ENCODE peak calls at places on chromosomes 12 and 14, in five cellular contexts. One of them, this sample, is unnamed.

GRCh38 chr14:103931422-103931821 is 3.2 kb downstream of the TDRD9 start:
- DNase-seq in MM.1S: no peak
- DNase-seq in HFFc6: no peak
- DNase-seq in IMR-90: no peak
- DNase-seq in transverse colon: no peak
- DNase-seq in this sample: no peak

GRCh38 chr12:68290126-68290525 is 36.7 kb upstream of the IL22 start:
- DNase-seq in MM.1S: peak; percentile 75
- DNase-seq in IMR-90: no peak
- DNase-seq in transverse colon: no peak
- DNase-seq in HFFc6: peak; percentile 12
- DNase-seq in this sample: peak; percentile 13

GRCh38 chr12:7369274-7369729 is 65.4 kb downstream of the ACSM4 start:
- DNase-seq in transverse colon: no peak
- DNase-seq in HFFc6: peak; percentile 84
- DNase-seq in IMR-90: no peak
- DNase-seq in MM.1S: no peak
- DNase-seq in this sample: no peak

GRCh38 chr12:97568336-97569180 is 106.0 kb downstream of the RMST start:
- DNase-seq in MM.1S: no peak
- DNase-seq in IMR-90: no peak
- DNase-seq in HFFc6: no peak
- DNase-seq in transverse colon: no peak
- DNase-seq in this sample: no peak

GRCh38 chr12:116343331-116343884 is 65.9 kb upstream of the MED13L start:
- DNase-seq in HFFc6: no peak
- DNase-seq in IMR-90: no peak
- DNase-seq in transverse colon: no peak
- DNase-seq in MM.1S: no peak
- DNase-seq in this sample: no peak

GRCh38 chr12:87597114-87597513 is 432.1 kb downstream of the C12orf50 start:
- DNase-seq in transverse colon: no peak
- DNase-seq in HFFc6: no peak
- DNase-seq in MM.1S: no peak
- DNase-seq in IMR-90: no peak
- DNase-seq in this sample: no peak

GRCh38 chr12:14810167-14810952 is 3.6 kb downstream of the SMCO3 start:
- DNase-seq in MM.1S: peak; percentile 8
- DNase-seq in HFFc6: no peak
- DNase-seq in IMR-90: no peak
- DNase-seq in transverse colon: no peak
- DNase-seq in this sample: no peak

GRCh38 chr14:65832431-65833253 is 420.1 kb downstream of the FUT8 start:
- DNase-seq in HFFc6: no peak
- DNase-seq in transverse colon: no peak
- DNase-seq in IMR-90: peak; percentile 5
- DNase-seq in MM.1S: no peak
- DNase-seq in this sample: no peak

GRCh38 chr12:1436015-1436414 is 158.4 kb downstream of the FBXL14 start:
- DNase-seq in HFFc6: no peak
- DNase-seq in transverse colon: no peak
- DNase-seq in IMR-90: no peak
- DNase-seq in MM.1S: no peak
- DNase-seq in this sample: no peak

GRCh38 chr12:64099430-64099829 is 122.7 kb downstream of the KICS2 start:
- DNase-seq in transverse colon: no peak
- DNase-seq in HFFc6: peak; percentile 85
- DNase-seq in IMR-90: peak; percentile 96
- DNase-seq in MM.1S: no peak
- DNase-seq in this sample: no peak

GRCh38 chr14:103716091-103716801 is 636 bp downstream of the ZFYVE21 start:
- DNase-seq in MM.1S: peak; percentile 7
- DNase-seq in IMR-90: no peak
- DNase-seq in HFFc6: no peak
- DNase-seq in transverse colon: peak; percentile 60
- DNase-seq in this sample: peak; percentile 69

GRCh38 chr12:128133321-128134050 is 133.5 kb upstream of the TMEM132C start:
- DNase-seq in transverse colon: no peak
- DNase-seq in MM.1S: no peak
- DNase-seq in HFFc6: no peak
- DNase-seq in IMR-90: no peak
- DNase-seq in this sample: no peak

DNA sequence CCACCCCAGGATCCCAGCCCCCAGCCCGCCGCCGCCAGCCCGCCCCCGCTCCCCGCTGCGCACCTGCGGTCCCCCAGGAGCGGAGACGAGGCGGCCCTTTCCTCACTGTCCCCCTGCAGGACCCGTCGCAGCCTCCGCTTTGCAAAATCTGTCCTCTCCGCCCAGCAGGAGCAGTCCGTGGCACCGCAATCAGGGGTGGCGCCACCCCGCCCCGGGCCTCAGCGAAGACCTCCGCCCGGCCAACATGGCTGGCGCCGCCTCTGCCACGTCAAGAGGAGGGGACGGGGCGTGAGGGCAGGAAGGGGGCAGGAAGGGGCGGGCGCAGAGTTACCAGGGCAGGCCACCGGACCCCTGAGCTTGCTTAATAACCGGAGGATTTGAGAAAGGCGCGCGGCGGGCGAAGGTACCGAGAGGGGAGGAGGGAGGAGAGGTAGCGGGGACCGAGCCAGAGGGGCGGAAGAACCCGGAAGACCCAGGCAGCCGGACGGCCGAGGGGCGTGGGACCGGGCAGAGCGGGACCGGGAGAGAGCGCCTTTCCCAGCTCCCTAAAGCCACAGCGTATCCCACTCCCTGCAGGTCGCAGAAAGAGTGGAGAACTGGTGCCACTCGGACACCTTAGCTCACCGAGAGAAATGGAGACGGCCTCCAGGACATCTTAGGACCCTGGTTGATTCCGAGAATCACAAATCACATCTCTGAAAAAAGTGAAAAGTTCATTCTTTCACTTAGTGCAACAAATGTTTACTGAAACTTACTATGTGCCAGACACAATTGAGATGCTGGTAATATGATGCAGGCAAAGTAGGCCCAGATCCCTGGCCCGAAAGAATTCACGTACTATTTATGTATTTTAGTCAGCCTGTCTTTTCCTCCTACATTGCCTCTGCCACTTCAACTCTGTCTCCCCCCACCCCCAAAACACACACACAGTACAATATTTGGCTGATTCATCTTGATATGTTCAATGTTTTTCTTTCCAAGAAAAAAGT is at the start of gene SEC23A:
- DNase-seq in HFFc6: peak; percentile 73
- DNase-seq in IMR-90: peak; percentile 83
- DNase-seq in MM.1S: peak; percentile 65
- DNase-seq in transverse colon: peak; percentile 94
- DNase-seq in this sample: peak; percentile 91
- TF ChIP-seq CTCF in HFFc6: peak; percentile 26
- TF ChIP-seq CTCF in IMR-90: no peak
- TF ChIP-seq CTCF in MM.1S: no peak
- TF ChIP-seq CTCF in transverse colon: no peak
- TF ChIP-seq CTCF in this sample: peak; percentile 15

GRCh38 chr12:102806592-102806991 is 110.5 kb downstream of the PAH start:
- DNase-seq in transverse colon: no peak
- DNase-seq in MM.1S: no peak
- DNase-seq in IMR-90: no peak
- DNase-seq in HFFc6: no peak
- DNase-seq in this sample: no peak

GRCh38 chr12:102806110-102806509 is 110.9 kb downstream of the PAH start:
- DNase-seq in transverse colon: no peak
- DNase-seq in IMR-90: no peak
- DNase-seq in MM.1S: no peak
- DNase-seq in HFFc6: no peak
- DNase-seq in this sample: no peak

GRCh38 chr12:102814691-102815367 is 102.2 kb downstream of the PAH start:
- DNase-seq in HFFc6: no peak
- DNase-seq in IMR-90: no peak
- DNase-seq in MM.1S: no peak
- DNase-seq in transverse colon: no peak
- DNase-seq in this sample: no peak

GRCh38 chr12:102808412-102808811 is 108.6 kb downstream of the PAH start:
- DNase-seq in IMR-90: no peak
- DNase-seq in HFFc6: no peak
- DNase-seq in transverse colon: no peak
- DNase-seq in MM.1S: no peak
- DNase-seq in this sample: no peak

GRCh38 chr12:102811125-102811737 is 105.8 kb downstream of the PAH start:
- DNase-seq in HFFc6: no peak
- DNase-seq in transverse colon: no peak
- DNase-seq in IMR-90: no peak
- DNase-seq in MM.1S: peak; percentile 36
- DNase-seq in this sample: peak; percentile 29
- TF ChIP-seq CTCF in HFFc6: peak; percentile 73
- TF ChIP-seq CTCF in transverse colon: peak; percentile 8
- TF ChIP-seq CTCF in IMR-90: peak; percentile 15
- TF ChIP-seq CTCF in MM.1S: peak; percentile 53
- TF ChIP-seq CTCF in this sample: peak; percentile 65

GRCh38 chr14:64745511-64746041 is 41.4 kb downstream of the PLEKHG3 start:
- DNase-seq in IMR-90: peak; percentile 43
- DNase-seq in MM.1S: no peak
- DNase-seq in HFFc6: peak; percentile 23
- DNase-seq in transverse colon: no peak
- DNase-seq in this sample: no peak
- TF ChIP-seq CTCF in IMR-90: peak; percentile 23
- TF ChIP-seq CTCF in MM.1S: no peak
- TF ChIP-seq CTCF in HFFc6: no peak
- TF ChIP-seq CTCF in transverse colon: no peak
- TF ChIP-seq CTCF in this sample: no peak

GRCh38 chr14:22122227-22123187 is 448.9 kb upstream of the OR4E1 start:
- DNase-seq in MM.1S: peak; percentile 15
- DNase-seq in transverse colon: peak; percentile 17
- DNase-seq in IMR-90: peak; percentile 5
- DNase-seq in HFFc6: no peak
- DNase-seq in this sample: no peak
- TF ChIP-seq CTCF in MM.1S: peak; percentile 39
- TF ChIP-seq CTCF in transverse colon: peak; percentile 10
- TF ChIP-seq CTCF in IMR-90: peak; percentile 13
- TF ChIP-seq CTCF in HFFc6: no peak
- TF ChIP-seq CTCF in this sample: peak; percentile 22

DNA sequence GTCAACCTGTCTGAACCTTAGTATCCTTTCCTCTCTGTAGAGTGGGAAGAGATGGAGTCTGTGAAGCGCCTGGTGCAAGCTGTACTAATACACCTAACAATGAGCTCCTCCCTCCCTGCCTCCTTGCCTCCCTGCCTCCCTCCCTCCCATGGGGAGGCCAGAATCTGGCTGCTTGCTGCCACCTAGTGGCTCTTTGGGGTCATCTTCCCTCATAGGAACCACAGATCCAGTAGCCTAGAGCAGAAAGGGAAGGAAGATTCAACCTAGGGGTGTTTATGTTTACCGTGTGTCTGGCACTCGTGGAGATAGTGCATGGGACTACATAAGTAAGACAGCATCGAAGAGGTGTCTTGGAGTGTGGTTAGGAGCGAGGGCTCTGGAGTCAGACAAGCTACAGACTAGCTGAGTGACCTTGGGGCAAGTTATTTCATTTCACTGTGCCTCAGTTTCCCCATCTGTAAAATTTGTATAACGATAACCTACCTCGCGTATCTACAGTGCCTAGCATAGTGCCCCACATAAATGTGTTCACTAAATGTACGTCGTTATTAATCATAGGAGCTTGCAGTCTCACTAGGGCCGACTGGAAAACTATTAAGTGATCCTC is 35.5 kb upstream of the TSPAN9 start:
- DNase-seq in MM.1S: peak; percentile 78
- DNase-seq in transverse colon: peak; percentile 68
- DNase-seq in HFFc6: peak; percentile 59
- DNase-seq in IMR-90: peak; percentile 67
- DNase-seq in this sample: peak; percentile 89
- TF ChIP-seq CTCF in MM.1S: peak; percentile 88
- TF ChIP-seq CTCF in transverse colon: peak; percentile 50
- TF ChIP-seq CTCF in HFFc6: peak; percentile 88
- TF ChIP-seq CTCF in IMR-90: peak; percentile 69
- TF ChIP-seq CTCF in this sample: peak; percentile 83